ENCODE peak calls at places on chromosomes 4 and X, in five cellular contexts. I is adrenal gland, L is prostate gland, U is PC-3, D is neural progenitor cell. C is an unnamed sample.

GRCh38 chrX:9706426-9706825 is 59.2 kb downstream of the GPR143 start:
- DNase-seq in I (no peak), L (no peak), U (no peak), D (peak; percentile 5), C (no peak)

GRCh38 chr4:1638272-1638598 is 45.9 kb downstream of the FAM53A start:
- DNase-seq in I (no peak), L (no peak), U (no peak), D (no peak), C (no peak)

GRCh38 chrX:153633607-153634180 is 13.3 kb upstream of the DUSP9 start:
- DNase-seq in I (no peak), L (no peak), U (no peak), D (no peak), C (no peak)

GRCh38 chr4:112753333-112753732 is 116.4 kb downstream of the LARP7 start:
- DNase-seq in I (no peak), L (no peak), U (no peak), D (no peak), C (no peak)

GRCh38 chr4:107546637-107547036 is 173.4 kb downstream of the PAPSS1 start:
- DNase-seq in I (no peak), L (no peak), U (no peak), D (no peak), C (no peak)

GRCh38 chr4:2761035-2761923 is 5.1 kb upstream of the TNIP2 start:
- DNase-seq in I (no peak), L (no peak), U (peak; percentile 35), D (no peak), C (no peak)

GRCh38 chr4:73868206-73869129 is 725 bp upstream of the CXCL1 start:
- DNase-seq in I (no peak), L (no peak), U (peak; percentile 24), D (no peak), C (no peak)

GRCh38 chr4:33316033-33316432 is 2595.9 kb downstream of the PCDH7 start:
- DNase-seq in I (no peak), L (no peak), U (no peak), D (no peak), C (no peak)

GRCh38 chr4:4780634-4781287 is 78.7 kb upstream of the MSX1 start:
- DNase-seq in I (no peak), L (no peak), U (peak; percentile 13), D (no peak), C (no peak)

GRCh38 chr4:76219299-76220055 is 5.9 kb upstream of the SCARB2 start:
- DNase-seq in I (peak; percentile 38), L (no peak), U (peak; percentile 45), D (no peak), C (no peak)

GRCh38 chr4:11399461-11399971 is 29.2 kb downstream of the HS3ST1 start:
- DNase-seq in I (no peak), L (no peak), U (no peak), D (no peak), C (no peak)

GRCh38 chr4:139528377-139529005 is 27.5 kb downstream of the SETD7 start:
- DNase-seq in I (peak; percentile 47), L (no peak), U (no peak), D (no peak), C (peak; percentile 33)

GRCh38 chr4:182809417-182810102 is 107.6 kb downstream of the DCTD start:
- DNase-seq in I (no peak), L (no peak), U (peak; percentile 47), D (no peak), C (no peak)

GRCh38 chr4:113899260-113900177 is 79.9 kb downstream of the ARSJ start:
- DNase-seq in I (no peak), L (no peak), U (no peak), D (no peak), C (no peak)

GRCh38 chrX:130012683-130013082 is 30.2 kb downstream of the BCORL1 start:
- DNase-seq in I (no peak), L (no peak), U (no peak), D (no peak), C (no peak)

GRCh38 chr4:26594371-26594770 is 10.5 kb downstream of the TBC1D19 start:
- DNase-seq in I (no peak), L (no peak), U (no peak), D (no peak), C (no peak)

GRCh38 chr4:15332377-15332776 is 95.5 kb upstream of the C1QTNF7 start:
- DNase-seq in I (no peak), L (no peak), U (no peak), D (no peak), C (no peak)

GRCh38 chr4:185925910-185926360 is 113.9 kb upstream of the SORBS2 start:
- DNase-seq in I (no peak), L (no peak), U (no peak), D (peak; percentile 47), C (peak; percentile 28)

GRCh38 chrX:110082156-110082555 is 79.2 kb downstream of the TMEM164 start:
- DNase-seq in I (no peak), L (peak; percentile 43), U (peak; percentile 67), D (no peak), C (peak; percentile 13)

GRCh38 chrX:2793752-2794151 is 35.0 kb upstream of the GYG2 start:
- DNase-seq in I (no peak), L (no peak), U (no peak), D (no peak), C (no peak)

GRCh38 chr4:167105857-167106256 is 128.4 kb downstream of the SPOCK3 start:
- DNase-seq in I (no peak), L (no peak), U (no peak), D (no peak), C (no peak)

GRCh38 chrX:118181030-118181429 is 64.4 kb upstream of the KLHL13 start:
- DNase-seq in I (peak; percentile 24), L (no peak), U (peak; percentile 50), D (no peak), C (no peak)

DNA sequence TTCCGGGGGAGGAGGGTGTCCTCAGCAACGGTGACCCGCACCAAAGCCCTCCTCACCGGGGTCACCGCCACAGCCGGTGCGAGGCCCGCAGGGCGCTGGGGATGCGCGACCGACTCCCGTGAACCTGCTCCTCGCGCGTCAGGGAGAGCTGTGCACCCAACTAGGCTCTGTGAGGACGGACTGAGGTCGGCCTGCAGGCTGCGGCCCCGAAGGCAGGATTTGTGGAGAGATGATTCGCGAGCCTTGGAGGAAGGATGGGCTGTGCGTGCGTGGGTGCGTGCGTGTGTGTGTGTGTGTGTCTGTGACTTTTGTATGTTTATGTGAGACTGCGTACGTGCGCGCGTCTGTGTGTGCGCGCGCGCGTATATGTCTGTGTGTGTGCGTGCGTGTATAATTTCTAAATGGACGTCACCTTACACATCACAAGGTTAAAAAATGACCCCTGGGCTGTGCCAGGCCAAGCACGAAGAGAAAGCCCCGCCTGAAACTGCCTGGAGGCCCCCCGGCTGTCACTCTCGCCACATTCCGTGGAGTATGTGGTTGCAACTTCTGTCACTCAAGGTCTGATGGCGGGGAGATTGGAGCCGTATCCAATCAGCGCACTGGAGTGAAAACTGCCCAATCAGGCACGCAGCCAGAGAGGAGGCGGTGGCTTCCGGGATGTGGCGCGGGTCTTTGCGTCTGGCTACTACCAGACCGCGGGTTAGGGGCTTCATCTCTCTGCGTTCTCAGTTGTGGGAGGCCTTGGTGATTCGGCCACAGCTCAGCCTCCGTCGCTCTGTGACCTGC is at the start of gene ZNF141:
- DNase-seq in I (peak; percentile 99), L (peak; percentile 98), U (peak; percentile 93), D (peak; percentile 97), C (peak; percentile 99)
- H3K9me3 ChIP-seq in I (no peaks in the 10 kb centered on the region), L (no peaks in the 10 kb centered on the region), U (peaks cover 4% of the 10 kb centered on the region), D (peaks cover 4% of the 10 kb centered on the region), C (no peaks in the 10 kb centered on the region)

GRCh38 chrX:148281920-148282319 is 218.5 kb upstream of the AFF2 start:
- DNase-seq in I (no peak), L (no peak), U (no peak), D (no peak), C (no peak)
- H3K9me3 ChIP-seq in I (no peaks in the 10 kb centered on the region), L (no peaks in the 10 kb centered on the region), U (no peaks in the 10 kb centered on the region), D (no peaks in the 10 kb centered on the region), C (no peaks in the 10 kb centered on the region)

DNA sequence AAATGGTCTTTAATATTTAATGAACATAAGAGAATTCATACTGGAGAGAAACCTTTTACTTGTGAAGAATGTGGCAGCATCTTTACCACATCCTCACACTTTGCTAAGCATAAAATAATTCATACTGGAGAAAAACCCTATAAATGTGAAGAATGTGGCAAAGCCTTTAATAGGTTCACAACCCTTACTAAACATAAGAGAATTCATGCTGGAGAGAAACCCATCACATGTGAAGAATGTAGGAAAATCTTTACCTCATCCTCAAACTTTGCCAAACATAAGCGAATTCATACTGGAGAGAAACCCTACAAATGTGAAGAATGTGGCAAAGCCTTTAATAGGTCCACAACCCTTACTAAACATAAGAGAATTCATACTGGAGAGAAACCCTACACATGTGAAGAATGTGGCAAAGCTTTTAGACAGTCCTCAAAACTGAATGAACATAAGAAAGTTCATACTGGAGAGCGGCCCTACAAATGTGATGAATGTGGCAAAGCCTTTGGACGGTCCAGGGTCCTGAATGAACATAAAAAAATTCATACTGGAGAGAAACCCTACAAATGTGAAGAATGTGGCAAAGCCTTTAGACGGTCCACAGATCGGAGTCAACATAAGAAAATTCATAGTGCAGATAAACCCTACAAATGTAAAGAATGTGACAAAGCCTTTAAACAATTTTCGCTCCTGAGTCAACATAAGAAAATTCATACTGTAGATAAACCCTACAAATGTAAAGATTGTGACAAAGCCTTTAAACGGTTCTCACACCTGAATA is 35.6 kb downstream of the ZNF141 start:
- DNase-seq in I (no peak), L (no peak), U (no peak), D (no peak), C (no peak)
- H3K9me3 ChIP-seq in I (peaks cover 69% of the 10 kb centered on the region), L (peaks cover 4% of the 10 kb centered on the region), U (peaks cover 68% of the 10 kb centered on the region), D (peaks cover 88% of the 10 kb centered on the region), C (no peaks in the 10 kb centered on the region)

DNA sequence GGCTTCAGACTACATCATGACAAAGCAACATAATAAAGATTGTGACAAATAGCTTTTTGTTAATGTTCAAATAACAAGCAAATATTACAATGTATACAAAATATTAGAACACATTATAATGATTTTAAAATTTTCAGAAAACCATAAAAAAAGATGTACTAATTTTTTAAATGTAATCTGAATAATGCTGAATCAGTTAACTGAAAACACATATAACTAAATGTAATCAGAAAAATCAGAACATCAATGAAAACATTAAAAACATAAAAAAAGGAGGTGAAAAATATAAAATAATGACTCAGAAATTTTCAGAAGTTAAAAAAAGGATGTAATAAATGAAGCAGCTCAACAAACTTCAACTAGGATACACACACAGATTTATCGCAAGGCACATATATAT is 53.5 kb downstream of the ZNF721 start:
- DNase-seq in I (no peak), L (no peak), U (no peak), D (no peak), C (no peak)
- H3K9me3 ChIP-seq in I (peaks cover 74% of the 10 kb centered on the region), L (peaks cover 9% of the 10 kb centered on the region), U (peaks cover 78% of the 10 kb centered on the region), D (peaks cover 100% of the 10 kb centered on the region), C (peaks cover 5% of the 10 kb centered on the region)

GRCh38 chrX:73647212-73647611 is 84.2 kb downstream of the CHIC1 start:
- DNase-seq in I (no peak), L (no peak), U (no peak), D (no peak), C (no peak)
- H3K9me3 ChIP-seq in I (no peaks in the 10 kb centered on the region), L (no peaks in the 10 kb centered on the region), U (peaks cover 4% of the 10 kb centered on the region), D (peaks cover 13% of the 10 kb centered on the region), C (no peaks in the 10 kb centered on the region)

DNA sequence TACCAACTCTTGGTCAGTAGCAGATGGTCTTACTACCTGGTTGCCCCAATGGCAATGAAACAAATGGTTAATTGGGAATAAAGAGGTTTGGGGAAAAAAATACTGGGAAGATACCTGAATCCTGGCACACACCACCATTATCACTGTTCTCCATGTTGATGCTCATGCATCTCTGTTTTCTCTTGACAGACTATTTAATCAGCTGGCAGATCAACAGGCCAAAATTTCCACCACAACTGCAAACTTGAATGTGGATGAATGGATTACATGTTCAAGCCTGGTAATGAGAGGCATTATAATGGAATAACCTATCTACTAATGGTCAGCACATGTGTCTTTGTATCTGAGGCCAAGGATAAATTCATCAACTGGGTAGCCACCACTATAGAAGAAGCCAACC is 45.7 kb downstream of the ZNF721 start:
- DNase-seq in I (no peak), L (no peak), U (no peak), D (no peak), C (no peak)
- H3K9me3 ChIP-seq in I (peaks cover 33% of the 10 kb centered on the region), L (no peaks in the 10 kb centered on the region), U (peaks cover 51% of the 10 kb centered on the region), D (peaks cover 73% of the 10 kb centered on the region), C (no peaks in the 10 kb centered on the region)

C was measured in testis.